ENCODE peak calls at places on chromosome 19, in eight cellular contexts. One of them, this sample, is unnamed.

GRCh38 chr19:34096020-34096915 is 76.0 kb upstream of the LSM14A start:
- DNase-seq in astrocyte: peak; percentile 28
- DNase-seq in psoas muscle: no peak
- DNase-seq in breast epithelium: no peak
- DNase-seq in heart left ventricle: no peak
- DNase-seq in upper lobe of right lung: no peak
- DNase-seq in naive thymus-derived CD4-positive, alpha-beta T cell: peak; percentile 29
- DNase-seq in body of pancreas: no peak
- DNase-seq in this sample: no peak

GRCh38 chr19:1069009-1069779 is 2.2 kb downstream of the ARHGAP45 start:
- DNase-seq in astrocyte: no peak
- DNase-seq in psoas muscle: peak; percentile 67
- DNase-seq in breast epithelium: no peak
- DNase-seq in heart left ventricle: peak; percentile 87
- DNase-seq in upper lobe of right lung: peak; percentile 92
- DNase-seq in naive thymus-derived CD4-positive, alpha-beta T cell: peak; percentile 84
- DNase-seq in body of pancreas: no peak
- DNase-seq in this sample: no peak

GRCh38 chr19:4061683-4062575 is 4.8 kb downstream of the ZBTB7A start:
- DNase-seq in astrocyte: no peak
- DNase-seq in psoas muscle: peak; percentile 22
- DNase-seq in breast epithelium: peak; percentile 76
- DNase-seq in heart left ventricle: no peak
- DNase-seq in upper lobe of right lung: peak; percentile 82
- DNase-seq in naive thymus-derived CD4-positive, alpha-beta T cell: no peak
- DNase-seq in body of pancreas: peak; percentile 79
- DNase-seq in this sample: no peak

GRCh38 chr19:28508666-28509065 is 704.3 kb downstream of the UQCRFS1 start:
- DNase-seq in astrocyte: no peak
- DNase-seq in psoas muscle: no peak
- DNase-seq in breast epithelium: no peak
- DNase-seq in heart left ventricle: no peak
- DNase-seq in upper lobe of right lung: no peak
- DNase-seq in naive thymus-derived CD4-positive, alpha-beta T cell: no peak
- DNase-seq in body of pancreas: no peak
- DNase-seq in this sample: no peak

GRCh38 chr19:5683177-5683886 is 2.5 kb downstream of the HSD11B1L start:
- DNase-seq in astrocyte: no peak
- DNase-seq in psoas muscle: no peak
- DNase-seq in breast epithelium: no peak
- DNase-seq in heart left ventricle: no peak
- DNase-seq in upper lobe of right lung: no peak
- DNase-seq in naive thymus-derived CD4-positive, alpha-beta T cell: no peak
- DNase-seq in body of pancreas: no peak
- DNase-seq in this sample: no peak

GRCh38 chr19:38399081-38399480 is 3.8 kb upstream of the FAM98C start:
- DNase-seq in astrocyte: no peak
- DNase-seq in psoas muscle: no peak
- DNase-seq in breast epithelium: no peak
- DNase-seq in heart left ventricle: no peak
- DNase-seq in upper lobe of right lung: no peak
- DNase-seq in naive thymus-derived CD4-positive, alpha-beta T cell: no peak
- DNase-seq in body of pancreas: no peak
- DNase-seq in this sample: no peak

GRCh38 chr19:13935765-13936486 is 2.3 kb downstream of the PODNL1 start:
- DNase-seq in astrocyte: no peak
- DNase-seq in psoas muscle: no peak
- DNase-seq in breast epithelium: no peak
- DNase-seq in heart left ventricle: no peak
- DNase-seq in upper lobe of right lung: no peak
- DNase-seq in naive thymus-derived CD4-positive, alpha-beta T cell: no peak
- DNase-seq in body of pancreas: no peak
- DNase-seq in this sample: peak; percentile 45

GRCh38 chr19:14434543-14435319 is 1.6 kb downstream of the PKN1 start:
- DNase-seq in astrocyte: peak; percentile 61
- DNase-seq in psoas muscle: peak; percentile 63
- DNase-seq in breast epithelium: no peak
- DNase-seq in heart left ventricle: peak; percentile 78
- DNase-seq in upper lobe of right lung: peak; percentile 74
- DNase-seq in naive thymus-derived CD4-positive, alpha-beta T cell: no peak
- DNase-seq in body of pancreas: peak; percentile 21
- DNase-seq in this sample: peak; percentile 56

GRCh38 chr19:2587001-2587719 is 111.2 kb downstream of the GADD45B start:
- DNase-seq in astrocyte: no peak
- DNase-seq in psoas muscle: no peak
- DNase-seq in breast epithelium: peak; percentile 43
- DNase-seq in heart left ventricle: no peak
- DNase-seq in upper lobe of right lung: no peak
- DNase-seq in naive thymus-derived CD4-positive, alpha-beta T cell: no peak
- DNase-seq in body of pancreas: no peak
- DNase-seq in this sample: no peak

GRCh38 chr19:46674416-46675178 is 13.6 kb upstream of the DACT3 start:
- DNase-seq in astrocyte: no peak
- DNase-seq in psoas muscle: no peak
- DNase-seq in breast epithelium: no peak
- DNase-seq in heart left ventricle: no peak
- DNase-seq in upper lobe of right lung: no peak
- DNase-seq in naive thymus-derived CD4-positive, alpha-beta T cell: no peak
- DNase-seq in body of pancreas: no peak
- DNase-seq in this sample: peak; percentile 69

GRCh38 chr19:42573642-42574041 is 21.1 kb downstream of the CEACAM8 start:
- DNase-seq in astrocyte: no peak
- DNase-seq in psoas muscle: no peak
- DNase-seq in breast epithelium: no peak
- DNase-seq in heart left ventricle: no peak
- DNase-seq in upper lobe of right lung: no peak
- DNase-seq in naive thymus-derived CD4-positive, alpha-beta T cell: no peak
- DNase-seq in body of pancreas: no peak
- DNase-seq in this sample: no peak
- H3K4me1 ChIP-seq in astrocyte: no peaks in the 10 kb centered on the region
- H3K4me1 ChIP-seq in psoas muscle: no peaks in the 10 kb centered on the region
- H3K4me1 ChIP-seq in breast epithelium: no peaks in the 10 kb centered on the region
- H3K4me1 ChIP-seq in heart left ventricle: no peaks in the 10 kb centered on the region
- H3K4me1 ChIP-seq in upper lobe of right lung: no peaks in the 10 kb centered on the region
- H3K4me1 ChIP-seq in naive thymus-derived CD4-positive, alpha-beta T cell: no peaks in the 10 kb centered on the region
- H3K4me1 ChIP-seq in body of pancreas: no peaks in the 10 kb centered on the region
- H3K4me1 ChIP-seq in this sample: no peaks in the 10 kb centered on the region

GRCh38 chr19:9836021-9836420 is 903 bp downstream of the PIN1 start:
- DNase-seq in astrocyte: no peak
- DNase-seq in psoas muscle: no peak
- DNase-seq in breast epithelium: no peak
- DNase-seq in heart left ventricle: no peak
- DNase-seq in upper lobe of right lung: no peak
- DNase-seq in naive thymus-derived CD4-positive, alpha-beta T cell: no peak
- DNase-seq in body of pancreas: no peak
- DNase-seq in this sample: no peak
- H3K4me3 ChIP-seq in astrocyte: peak overlapping the region; percentile 71
- H3K4me3 ChIP-seq in psoas muscle: peak overlapping the region; percentile 96
- H3K4me3 ChIP-seq in breast epithelium: peak overlapping the region; percentile 98
- H3K4me3 ChIP-seq in heart left ventricle: peak overlapping the region; percentile 99
- H3K4me3 ChIP-seq in upper lobe of right lung: peak overlapping the region; percentile 85
- H3K4me3 ChIP-seq in naive thymus-derived CD4-positive, alpha-beta T cell: peak overlapping the region; percentile 51
- H3K4me3 ChIP-seq in body of pancreas: no peak overlapping the region
- H3K4me3 ChIP-seq in this sample: peak overlapping the region; percentile 92

GRCh38 chr19:51965583-51965982 is 21.1 kb downstream of the ZNF350 start:
- DNase-seq in astrocyte: no peak
- DNase-seq in psoas muscle: no peak
- DNase-seq in breast epithelium: no peak
- DNase-seq in heart left ventricle: no peak
- DNase-seq in upper lobe of right lung: no peak
- DNase-seq in naive thymus-derived CD4-positive, alpha-beta T cell: no peak
- DNase-seq in body of pancreas: no peak
- DNase-seq in this sample: no peak
- H3K9me3 ChIP-seq in astrocyte: peaks cover 39% of the 10 kb centered on the region
- H3K9me3 ChIP-seq in psoas muscle: peaks cover 93% of the 10 kb centered on the region
- H3K9me3 ChIP-seq in breast epithelium: peaks cover 91% of the 10 kb centered on the region
- H3K9me3 ChIP-seq in heart left ventricle: peaks cover 69% of the 10 kb centered on the region
- H3K9me3 ChIP-seq in upper lobe of right lung: peaks cover 88% of the 10 kb centered on the region
- H3K9me3 ChIP-seq in naive thymus-derived CD4-positive, alpha-beta T cell: peaks cover 34% of the 10 kb centered on the region
- H3K9me3 ChIP-seq in body of pancreas: peaks cover 2% of the 10 kb centered on the region
- H3K9me3 ChIP-seq in this sample: no peaks in the 10 kb centered on the region

GRCh38 chr19:50537306-50537685 is 23.6 kb upstream of the ASPDH start:
- DNase-seq in astrocyte: peak; percentile 4
- DNase-seq in psoas muscle: no peak
- DNase-seq in breast epithelium: no peak
- DNase-seq in heart left ventricle: no peak
- DNase-seq in upper lobe of right lung: no peak
- DNase-seq in naive thymus-derived CD4-positive, alpha-beta T cell: no peak
- DNase-seq in body of pancreas: no peak
- DNase-seq in this sample: no peak
- H3K4me1 ChIP-seq in astrocyte: no peaks in the 10 kb centered on the region
- H3K4me1 ChIP-seq in psoas muscle: no peaks in the 10 kb centered on the region
- H3K4me1 ChIP-seq in breast epithelium: no peaks in the 10 kb centered on the region
- H3K4me1 ChIP-seq in heart left ventricle: no peaks in the 10 kb centered on the region
- H3K4me1 ChIP-seq in upper lobe of right lung: no peaks in the 10 kb centered on the region
- H3K4me1 ChIP-seq in naive thymus-derived CD4-positive, alpha-beta T cell: no peaks in the 10 kb centered on the region
- H3K4me1 ChIP-seq in body of pancreas: no peaks in the 10 kb centered on the region
- H3K4me1 ChIP-seq in this sample: no peaks in the 10 kb centered on the region

DNA sequence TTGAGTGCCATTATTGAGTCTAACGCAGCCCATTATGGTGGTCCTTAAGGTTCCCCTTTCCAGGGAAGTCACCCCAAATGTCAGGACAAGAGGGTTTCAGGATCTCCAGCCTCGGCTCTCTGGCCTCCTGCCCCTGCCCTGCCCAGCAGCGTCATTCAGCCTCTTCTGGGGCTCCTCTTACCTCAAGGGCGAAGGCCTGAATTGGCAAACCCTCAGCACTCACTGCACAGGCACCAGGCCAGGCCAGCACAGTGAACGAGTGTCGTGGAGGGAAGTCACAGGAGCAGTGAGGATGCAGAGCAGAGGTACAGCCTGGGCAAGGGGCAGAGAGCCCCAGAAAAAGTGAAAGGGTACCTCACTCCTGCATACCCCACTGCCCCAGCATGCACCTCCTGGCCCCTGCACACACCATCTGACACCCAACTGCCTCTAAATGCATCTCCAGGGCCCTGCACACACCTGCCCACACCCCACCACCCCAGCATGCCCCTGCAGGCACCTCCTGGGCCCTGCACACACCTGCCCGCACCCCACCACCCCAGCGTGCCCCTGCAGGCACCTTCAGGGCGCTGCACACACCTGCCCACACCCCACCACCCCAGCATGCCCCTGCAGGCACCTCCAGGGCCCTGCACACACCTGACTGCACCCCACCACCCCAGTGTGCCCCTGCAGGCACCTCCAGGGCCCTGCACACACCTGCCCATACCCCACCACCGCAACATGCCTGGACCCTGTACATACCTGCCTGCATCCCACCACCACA is 19.8 kb downstream of the SLC25A42 start:
- DNase-seq in astrocyte: no peak
- DNase-seq in psoas muscle: peak; percentile 41
- DNase-seq in breast epithelium: no peak
- DNase-seq in heart left ventricle: no peak
- DNase-seq in upper lobe of right lung: peak; percentile 87
- DNase-seq in naive thymus-derived CD4-positive, alpha-beta T cell: no peak
- DNase-seq in body of pancreas: no peak
- DNase-seq in this sample: no peak
- H3K4me3 ChIP-seq in astrocyte: no peak overlapping the region
- H3K4me3 ChIP-seq in psoas muscle: no peak overlapping the region
- H3K4me3 ChIP-seq in breast epithelium: no peak overlapping the region
- H3K4me3 ChIP-seq in heart left ventricle: no peak overlapping the region
- H3K4me3 ChIP-seq in upper lobe of right lung: no peak overlapping the region
- H3K4me3 ChIP-seq in naive thymus-derived CD4-positive, alpha-beta T cell: no peak overlapping the region
- H3K4me3 ChIP-seq in body of pancreas: no peak overlapping the region
- H3K4me3 ChIP-seq in this sample: no peak overlapping the region

DNA sequence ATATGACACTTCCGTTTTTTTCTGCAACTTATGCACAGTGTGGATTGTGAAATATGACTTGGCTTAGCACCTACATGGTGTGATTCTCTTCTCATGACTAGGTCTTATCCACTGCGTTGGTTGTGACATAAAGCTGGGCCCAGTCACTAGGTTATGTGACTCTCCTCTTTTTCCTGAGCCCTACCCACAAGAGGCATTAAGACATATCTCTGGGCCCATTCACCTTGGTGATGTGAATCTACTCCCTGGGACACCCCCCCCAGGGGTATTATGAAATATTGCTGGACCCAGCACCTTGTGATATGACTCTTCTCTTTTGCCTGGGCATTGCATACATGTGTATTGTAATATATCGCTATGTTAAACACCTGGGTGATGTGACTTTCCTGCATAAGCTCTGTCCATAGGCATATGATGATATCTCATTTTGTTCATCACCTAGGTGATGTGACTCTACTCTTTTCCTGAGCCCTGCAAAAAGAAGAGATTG is 85.8 kb upstream of the ZNF43 start:
- DNase-seq in astrocyte: no peak
- DNase-seq in psoas muscle: no peak
- DNase-seq in breast epithelium: no peak
- DNase-seq in heart left ventricle: no peak
- DNase-seq in upper lobe of right lung: no peak
- DNase-seq in naive thymus-derived CD4-positive, alpha-beta T cell: no peak
- DNase-seq in body of pancreas: no peak
- DNase-seq in this sample: no peak
- H3K9me3 ChIP-seq in astrocyte: peaks cover 22% of the 10 kb centered on the region
- H3K9me3 ChIP-seq in psoas muscle: peaks cover 10% of the 10 kb centered on the region
- H3K9me3 ChIP-seq in breast epithelium: peaks cover 22% of the 10 kb centered on the region
- H3K9me3 ChIP-seq in heart left ventricle: peaks cover 12% of the 10 kb centered on the region
- H3K9me3 ChIP-seq in upper lobe of right lung: peaks cover 9% of the 10 kb centered on the region
- H3K9me3 ChIP-seq in naive thymus-derived CD4-positive, alpha-beta T cell: no peaks in the 10 kb centered on the region
- H3K9me3 ChIP-seq in body of pancreas: no peaks in the 10 kb centered on the region
- H3K9me3 ChIP-seq in this sample: no peaks in the 10 kb centered on the region

GRCh38 chr19:7346488-7346971 is 2.2 kb upstream of the ARHGEF18 start:
- DNase-seq in astrocyte: no peak
- DNase-seq in psoas muscle: no peak
- DNase-seq in breast epithelium: no peak
- DNase-seq in heart left ventricle: no peak
- DNase-seq in upper lobe of right lung: peak; percentile 33
- DNase-seq in naive thymus-derived CD4-positive, alpha-beta T cell: peak; percentile 8
- DNase-seq in body of pancreas: no peak
- DNase-seq in this sample: no peak

GRCh38 chr19:7349961-7350711 is 1.4 kb downstream of the ARHGEF18 start:
- DNase-seq in astrocyte: no peak
- DNase-seq in psoas muscle: no peak
- DNase-seq in breast epithelium: no peak
- DNase-seq in heart left ventricle: no peak
- DNase-seq in upper lobe of right lung: peak; percentile 65
- DNase-seq in naive thymus-derived CD4-positive, alpha-beta T cell: peak; percentile 80
- DNase-seq in body of pancreas: no peak
- DNase-seq in this sample: no peak

GRCh38 chr19:7349231-7349591 is 474 bp downstream of the ARHGEF18 start:
- DNase-seq in astrocyte: no peak
- DNase-seq in psoas muscle: no peak
- DNase-seq in breast epithelium: no peak
- DNase-seq in heart left ventricle: no peak
- DNase-seq in upper lobe of right lung: no peak
- DNase-seq in naive thymus-derived CD4-positive, alpha-beta T cell: no peak
- DNase-seq in body of pancreas: no peak
- DNase-seq in this sample: no peak

GRCh38 chr19:7351861-7352260 is 3.1 kb downstream of the ARHGEF18 start:
- DNase-seq in astrocyte: no peak
- DNase-seq in psoas muscle: no peak
- DNase-seq in breast epithelium: no peak
- DNase-seq in heart left ventricle: no peak
- DNase-seq in upper lobe of right lung: no peak
- DNase-seq in naive thymus-derived CD4-positive, alpha-beta T cell: no peak
- DNase-seq in body of pancreas: no peak
- DNase-seq in this sample: no peak

GRCh38 chr19:7348587-7349230 is at the start of gene ARHGEF18:
- DNase-seq in astrocyte: no peak
- DNase-seq in psoas muscle: no peak
- DNase-seq in breast epithelium: no peak
- DNase-seq in heart left ventricle: peak; percentile 72
- DNase-seq in upper lobe of right lung: peak; percentile 73
- DNase-seq in naive thymus-derived CD4-positive, alpha-beta T cell: peak; percentile 89
- DNase-seq in body of pancreas: no peak
- DNase-seq in this sample: no peak
- H3K4me1 ChIP-seq in astrocyte: no peaks in the 10 kb centered on the region
- H3K4me1 ChIP-seq in psoas muscle: no peaks in the 10 kb centered on the region
- H3K4me1 ChIP-seq in breast epithelium: no peaks in the 10 kb centered on the region
- H3K4me1 ChIP-seq in heart left ventricle: no peaks in the 10 kb centered on the region
- H3K4me1 ChIP-seq in upper lobe of right lung: no peaks in the 10 kb centered on the region
- H3K4me1 ChIP-seq in naive thymus-derived CD4-positive, alpha-beta T cell: peaks cover 44% of the 10 kb centered on the region
- H3K4me1 ChIP-seq in body of pancreas: no peaks in the 10 kb centered on the region
- H3K4me1 ChIP-seq in this sample: no peaks in the 10 kb centered on the region

This sample was measured in BE2C.